ENCODE peak calls at places on chromosomes 12 and 14, in eight cellular contexts. H, L, B, C, X, P, I and Q are unnamed samples. For H3K4me1, the result is how much of the 10 kb centered on the place peaks cover.

GRCh38 chr12:78555802-78556201 is 308.8 kb upstream of the SYT1 start:
- DNase-seq in C (no peak), P (no peak), I (no peak), L (no peak), H (no peak), B (no peak), X (no peak), Q (no peak)

GRCh38 chr14:55267816-55268215 is 3.4 kb upstream of the FBXO34 start:
- DNase-seq in B (no peak), L (no peak), H (no peak), I (no peak), C (no peak), X (no peak), P (no peak), Q (no peak)

GRCh38 chr14:32430326-32430725 is 101.2 kb downstream of the AKAP6 start:
- DNase-seq in I (no peak), L (no peak), B (no peak), X (no peak), C (no peak), P (no peak), H (no peak), Q (no peak)

GRCh38 chr12:124369055-124369900 is 74.4 kb downstream of the RFLNA start:
- DNase-seq in X (peak), I (no peak), P (peak), L (peak), H (no peak), C (peak), B (peak), Q (no peak)

GRCh38 chr12:77847060-77847541 is 16.4 kb downstream of the NAV3 start:
- DNase-seq in X (no peak), H (peak), C (no peak), L (no peak), B (no peak), I (no peak), P (no peak), Q (no peak)

GRCh38 chr14:44634692-44635091 is 127.6 kb upstream of the FSCB start:
- DNase-seq in B (no peak), I (no peak), C (no peak), X (no peak), P (no peak), L (no peak), H (no peak), Q (no peak)

GRCh38 chr12:116544656-116545055 is 14.5 kb upstream of the MAP1LC3B2 start:
- DNase-seq in B (no peak), X (peak), H (no peak), I (no peak), L (no peak), P (no peak), C (no peak), Q (no peak)

GRCh38 chr14:77511486-77512162 is 13.0 kb upstream of the ISM2 start:
- DNase-seq in H (no peak), L (no peak), I (no peak), C (no peak), P (no peak), B (no peak), X (no peak), Q (no peak)

GRCh38 chr12:64269161-64269560 is 47.1 kb upstream of the KICS2 start:
- DNase-seq in L (no peak), I (no peak), B (no peak), H (no peak), X (no peak), P (no peak), C (no peak), Q (no peak)

GRCh38 chr14:68789798-68790655 is 2.8 kb downstream of the ZFP36L1 start:
- DNase-seq in I (no peak), B (peak), X (peak), L (peak), P (peak), H (no peak), C (no peak), Q (no peak)

GRCh38 chr14:68787235-68787727 is 5.6 kb downstream of the ZFP36L1 start:
- DNase-seq in P (peak), B (peak), I (peak), X (peak), C (peak), H (no peak), L (peak), Q (peak)

GRCh38 chr14:68790656-68791077 is 2.2 kb downstream of the ZFP36L1 start:
- DNase-seq in B (no peak), C (no peak), H (peak), L (peak), I (peak), X (peak), P (peak), Q (peak)

GRCh38 chr14:68788275-68789001 is 4.4 kb downstream of the ZFP36L1 start:
- DNase-seq in C (no peak), L (no peak), X (no peak), B (no peak), H (no peak), I (no peak), P (no peak), Q (no peak)

DNA sequence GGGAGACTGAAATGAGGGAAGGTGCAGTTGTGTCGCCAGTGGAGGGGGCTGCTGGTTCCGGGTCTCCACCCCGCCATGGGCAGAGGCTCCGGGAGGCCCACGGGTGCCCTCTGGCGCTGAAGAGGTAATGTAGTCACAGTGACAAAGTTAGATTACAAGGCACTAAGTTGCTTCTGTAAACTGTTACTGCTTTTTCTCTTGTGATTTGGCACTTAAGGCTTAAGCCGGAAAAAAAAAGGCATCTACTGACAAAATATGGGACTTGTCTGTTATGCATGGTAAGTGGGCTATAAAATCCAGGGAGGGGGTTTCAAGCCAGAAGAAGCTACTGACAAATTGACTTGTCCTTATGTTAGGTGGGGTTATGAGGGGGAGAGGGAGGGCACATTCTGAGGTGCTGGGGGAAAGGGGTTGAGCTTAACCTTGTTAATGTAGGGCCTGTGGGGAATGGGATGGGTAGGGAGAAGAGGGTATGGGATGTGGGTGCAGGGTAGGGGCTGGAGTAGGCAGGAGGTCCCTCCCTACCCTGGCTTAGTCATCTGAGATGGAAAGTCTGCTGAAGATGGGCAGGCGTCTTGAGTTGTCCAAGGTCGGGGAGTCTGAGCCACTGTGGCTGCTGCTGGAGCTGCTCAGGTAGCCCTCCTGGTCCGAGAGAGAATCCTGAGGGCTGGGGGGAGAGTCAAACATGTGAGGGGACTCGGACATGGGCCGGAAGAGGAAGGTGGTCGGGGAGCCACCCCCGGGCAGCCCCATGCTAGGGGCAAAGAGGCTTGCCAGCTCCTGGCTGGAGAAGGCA is 3.7 kb downstream of the ZFP36L1 start:
- DNase-seq in P (peak), C (peak), B (peak), H (peak), X (peak), L (peak), I (no peak), Q (peak)
- H3K4me3 ChIP-seq in P (peak), C (peak), B (peak), H (peak), X (peak), L (peak), I (peak), Q (peak)

DNA sequence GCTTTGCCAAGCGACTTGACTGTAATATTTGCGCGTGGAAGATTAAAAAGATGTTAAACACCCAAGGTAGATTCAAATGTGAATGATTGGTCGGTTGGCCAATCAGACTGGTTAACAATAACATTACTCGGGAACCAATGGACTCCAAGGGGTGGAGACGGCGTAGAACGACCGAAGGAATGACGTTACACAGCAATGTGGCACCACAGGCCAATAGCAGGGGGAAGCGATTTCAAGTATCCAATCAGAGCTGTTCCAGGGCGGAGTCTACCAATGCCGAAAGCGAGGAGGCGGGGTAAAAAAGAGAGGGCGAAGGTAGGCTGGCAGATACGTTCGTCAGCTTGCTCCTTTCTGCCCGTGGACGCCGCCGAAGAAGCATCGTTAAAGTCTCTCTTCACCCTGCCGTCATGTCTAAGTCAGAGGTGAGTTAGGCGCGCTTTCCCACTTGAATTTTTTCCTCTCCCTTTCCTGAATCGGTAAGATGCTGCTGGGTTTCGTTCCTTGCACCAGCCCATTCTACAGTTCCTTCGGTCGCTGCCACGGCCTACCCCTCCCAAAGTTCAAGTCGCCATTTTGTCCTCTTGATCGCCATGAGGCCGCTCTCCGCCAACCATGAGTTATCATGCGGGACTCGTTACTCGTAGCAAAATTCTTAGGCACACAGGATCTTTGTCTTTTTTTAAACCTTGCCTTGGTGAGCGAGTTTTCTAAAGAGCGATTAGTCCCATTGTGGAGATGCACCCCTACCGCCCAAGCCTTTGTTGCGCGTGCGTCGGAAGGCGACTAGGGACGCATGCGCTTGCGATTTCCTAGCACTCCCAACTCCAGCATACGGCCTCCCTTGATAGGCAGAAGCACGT is at the start of gene HNRNPA1:
- DNase-seq in I (peak), P (peak), B (peak), L (peak), C (peak), X (peak), H (peak), Q (peak)
- H3K4me1 ChIP-seq in I (half or more), P (half or more), B (under half), L (under half), C (under half), X (under half), H (half or more), Q (under half)

DNA sequence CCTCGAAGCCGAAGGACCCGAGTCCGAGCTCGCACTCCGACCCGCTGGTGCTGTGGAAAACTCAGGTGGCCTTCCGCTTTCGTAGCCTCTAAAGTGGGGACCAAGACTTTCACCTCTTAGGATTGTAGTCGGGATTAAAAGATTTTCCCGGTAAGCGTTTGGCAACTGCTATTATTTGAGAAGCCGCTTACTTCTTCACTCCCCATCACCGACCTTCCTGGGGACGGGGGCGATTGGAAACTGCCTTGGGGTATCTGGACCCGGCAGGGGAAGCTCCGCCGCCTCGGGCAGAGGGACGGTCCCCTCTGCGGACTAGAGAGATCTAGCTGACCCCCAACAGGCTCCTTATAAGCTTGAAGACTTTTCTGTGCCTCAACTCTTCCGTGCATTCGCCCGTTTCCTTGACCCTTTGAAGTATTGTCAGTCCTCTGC is 656 bp downstream of the TRAFD1 start:
- DNase-seq in C (no peak), I (no peak), L (no peak), P (no peak), H (no peak), B (no peak), X (no peak), Q (no peak)
- H3K27ac ChIP-seq in C (peak), I (peak), L (peak), P (peak), H (no peak), B (peak), X (peak), Q (peak)

DNA sequence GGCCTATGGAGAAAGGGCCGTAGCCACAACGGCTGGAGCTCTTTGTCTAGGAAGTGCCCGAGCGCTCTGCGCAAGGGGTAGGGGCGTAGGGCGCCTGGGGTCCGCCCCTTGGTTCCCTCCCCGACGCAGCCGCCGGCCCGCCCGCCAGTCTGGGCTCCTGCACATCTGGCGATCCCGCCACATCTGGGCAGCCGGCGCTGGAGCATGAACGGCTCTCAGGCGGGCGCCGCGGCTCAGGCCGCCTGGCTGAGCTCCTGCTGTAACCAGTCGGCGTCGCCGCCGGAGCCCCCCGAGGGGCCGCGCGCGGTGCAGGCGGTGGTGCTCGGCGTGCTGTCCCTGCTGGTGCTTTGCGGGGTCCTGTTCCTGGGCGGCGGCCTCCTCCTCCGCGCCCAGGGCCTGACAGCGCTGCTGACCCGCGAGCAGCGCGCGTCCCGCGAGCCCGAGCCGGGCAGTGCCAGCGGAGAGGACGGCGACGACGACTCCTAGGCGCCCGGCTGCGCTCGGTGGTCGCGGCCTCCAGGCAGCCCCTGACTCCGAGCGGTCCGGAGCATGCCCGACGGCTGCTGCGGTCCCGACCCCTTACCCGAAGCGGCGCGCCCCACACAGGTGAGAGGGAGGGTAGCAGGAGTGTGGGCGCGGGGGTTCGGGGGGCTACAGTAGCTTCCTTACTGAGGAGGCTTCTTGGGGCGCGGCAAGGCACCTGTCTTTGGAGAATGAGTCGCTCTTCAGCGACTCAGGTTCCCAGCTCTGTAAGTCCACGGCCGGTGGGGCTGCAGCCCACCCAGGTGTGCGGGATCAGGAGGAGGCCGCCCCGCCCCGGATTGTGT is at the start of gene SMIM41:
- DNase-seq in P (no peak), I (no peak), C (no peak), H (no peak), B (no peak), X (no peak), L (peak), Q (no peak)
- H3K4me3 ChIP-seq in P (peak), I (peak), C (no peak), H (peak), B (no peak), X (peak), L (no peak), Q (no peak)

GRCh38 chr12:53749986-53750811 is 1.6 kb downstream of the CISTR start:
- DNase-seq in P (no peak), L (no peak), B (no peak), X (no peak), I (no peak), H (peak), C (no peak), Q (no peak)
- H3K4me1 ChIP-seq in P (half or more), L (under half), B (under half), X (under half), I (under half), H (half or more), C (under half), Q (under half)

GRCh38 chr12:131438874-131439273 is 272.0 kb upstream of the SFSWAP start:
- DNase-seq in I (no peak), C (no peak), P (peak), L (no peak), B (no peak), H (no peak), X (no peak), Q (no peak)

GRCh38 chr12:131434208-131435125 is 276.4 kb upstream of the SFSWAP start:
- DNase-seq in C (no peak), B (no peak), X (no peak), P (peak), L (no peak), I (no peak), H (no peak), Q (no peak)

GRCh38 chr12:131437706-131438210 is 273.1 kb upstream of the SFSWAP start:
- DNase-seq in P (peak), H (no peak), I (no peak), X (no peak), C (no peak), B (no peak), L (no peak), Q (no peak)

GRCh38 chr12:131432532-131433260 is 278.2 kb upstream of the SFSWAP start:
- DNase-seq in X (no peak), B (no peak), P (peak), L (no peak), I (no peak), H (peak), C (no peak), Q (no peak)

DNA sequence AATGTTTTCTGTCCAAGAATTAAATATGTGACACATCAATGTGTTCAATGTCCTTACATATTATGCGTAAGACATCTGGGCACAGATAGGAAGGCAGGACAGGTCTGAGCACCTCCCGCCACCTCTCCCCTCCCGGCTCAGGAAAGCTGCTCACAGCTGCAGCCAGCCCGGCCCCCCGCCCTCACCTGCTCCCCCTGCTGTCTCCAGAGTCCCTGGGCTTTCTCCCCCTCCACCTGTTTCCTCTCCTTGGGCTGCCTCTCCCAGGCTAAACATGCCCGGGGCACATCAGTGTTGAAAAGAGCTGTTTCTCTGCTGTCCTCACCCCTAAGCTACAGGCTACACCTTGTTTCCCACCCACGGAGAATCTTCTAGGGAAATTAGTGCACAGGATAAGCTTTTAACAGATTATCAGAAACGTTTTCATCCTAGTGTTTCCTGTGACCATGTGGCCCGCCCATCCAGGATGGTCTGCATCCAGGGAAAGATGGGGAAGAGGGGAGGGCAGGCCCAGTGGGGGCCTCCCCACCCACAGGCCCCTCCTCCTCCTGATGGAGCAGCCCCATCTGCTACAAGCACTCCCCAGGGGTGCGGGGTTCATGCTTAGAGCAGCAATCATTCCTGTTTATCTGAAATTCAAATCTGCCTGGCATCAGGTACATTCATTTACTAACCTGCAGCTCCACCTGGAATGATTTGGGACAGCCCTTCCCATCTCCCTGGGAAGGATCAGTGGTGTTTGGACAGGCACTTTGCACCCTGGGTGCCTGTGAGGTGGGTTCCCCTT is 273.8 kb upstream of the SFSWAP start:
- DNase-seq in L (no peak), I (no peak), X (no peak), H (no peak), B (no peak), C (no peak), P (peak), Q (no peak)
- H3K27ac ChIP-seq in L (no peak), I (no peak), X (no peak), H (no peak), B (no peak), C (no peak), P (no peak), Q (no peak)